ENCODE peak calls at places on chromosomes 3 and 15, in nine cellular contexts. C, M, X, U, H, Z, L, I and V are unnamed samples.
A peak's percentile ranks its signal among the peaks of the same experiment; 100 is the strongest.

GRCh38 chr3:170350515-170351413 is 6.8 kb upstream of the SKIL start:
- DNase-seq in Z (no peak), H (no peak), M (no peak), L (no peak), U (no peak), I (no peak), X (no peak), C (no peak), V (no peak)

GRCh38 chr15:29736745-29737023 is 85.6 kb downstream of the TJP1 start:
- DNase-seq in C (no peak), I (no peak), L (peak; percentile 85), M (no peak), Z (no peak), X (peak; percentile 49), H (no peak), U (peak; percentile 52), V (no peak)

GRCh38 chr3:127720985-127721384 is 48.2 kb downstream of the ABTB1 start:
- DNase-seq in L (no peak), U (no peak), H (peak; percentile 44), Z (no peak), I (no peak), C (no peak), M (no peak), X (no peak), V (no peak)

GRCh38 chr15:71106802-71107500 is 8.3 kb upstream of the THSD4 start:
- DNase-seq in M (no peak), L (no peak), Z (no peak), I (no peak), U (no peak), H (no peak), C (no peak), X (no peak), V (no peak)

GRCh38 chr3:165830746-165831145 is 6.5 kb downstream of the BCHE start:
- DNase-seq in M (no peak), X (no peak), C (no peak), Z (no peak), H (no peak), I (no peak), U (no peak), L (no peak), V (no peak)

GRCh38 chr3:171286580-171287249 is 173.5 kb downstream of the TNIK start:
- DNase-seq in M (no peak), I (no peak), Z (peak; percentile 54), U (no peak), L (peak; percentile 9), H (no peak), C (no peak), X (peak; percentile 23), V (no peak)

GRCh38 chr3:53689681-53690080 is 156.5 kb downstream of the CHDH start:
- DNase-seq in M (no peak), H (no peak), L (no peak), Z (no peak), C (no peak), I (no peak), U (no peak), X (no peak), V (no peak)

GRCh38 chr15:51484781-51485180 is 137.8 kb downstream of the DMXL2 start:
- DNase-seq in U (no peak), M (no peak), I (no peak), X (no peak), H (no peak), C (no peak), Z (no peak), L (no peak), V (no peak)

GRCh38 chr3:113269661-113270060 is 58.3 kb downstream of the BOC start:
- DNase-seq in U (no peak), H (no peak), C (no peak), L (no peak), M (no peak), X (no peak), Z (no peak), I (no peak), V (no peak)

GRCh38 chr3:124859025-124859424 is 28.1 kb downstream of the ITGB5 start:
- DNase-seq in Z (no peak), X (peak; percentile 26), L (no peak), C (no peak), M (peak; percentile 60), I (no peak), H (peak; percentile 63), U (peak; percentile 95), V (no peak)

GRCh38 chr3:46710671-46711295 is 6.9 kb downstream of the PRSS50 start:
- DNase-seq in M (no peak), Z (no peak), U (no peak), I (peak; percentile 49), C (no peak), L (no peak), H (peak; percentile 24), X (no peak), V (no peak)

GRCh38 chr3:46712191-46713047 is 5.2 kb downstream of the PRSS50 start:
- DNase-seq in X (no peak), C (no peak), L (no peak), Z (no peak), H (peak; percentile 33), M (no peak), U (no peak), I (peak; percentile 42), V (peak; percentile 24)

GRCh38 chr3:46710229-46710628 is 7.4 kb downstream of the PRSS50 start:
- DNase-seq in H (peak; percentile 32), Z (no peak), I (no peak), C (no peak), U (no peak), M (no peak), L (no peak), X (no peak), V (peak; percentile 33)

GRCh38 chr3:46711770-46712169 is 5.9 kb downstream of the PRSS50 start:
- DNase-seq in X (no peak), L (no peak), C (no peak), H (peak; percentile 26), Z (no peak), I (no peak), U (no peak), M (no peak), V (no peak)

DNA sequence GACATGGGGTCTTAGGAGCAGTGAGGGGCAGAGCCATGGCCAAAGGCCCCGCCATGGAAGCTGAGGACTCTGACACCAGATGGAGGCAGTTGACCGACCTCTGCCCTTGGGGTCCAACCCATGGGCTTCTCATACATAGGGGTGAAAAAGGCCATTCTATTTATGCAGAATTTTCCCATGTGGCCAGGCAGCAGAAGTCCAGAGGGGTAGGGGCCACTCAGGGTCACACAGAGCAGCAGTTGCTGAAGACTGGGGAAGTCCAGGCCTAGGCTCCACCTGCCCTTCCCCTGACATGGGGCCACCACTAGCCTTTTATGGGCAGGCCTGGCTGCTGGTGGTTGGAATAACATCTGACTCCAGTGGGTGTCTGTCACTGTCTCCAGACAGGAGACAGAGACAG is 6.4 kb downstream of the PRSS50 start:
- DNase-seq in C (no peak), L (no peak), X (peak; percentile 38), H (peak; percentile 50), Z (no peak), I (no peak), U (no peak), M (no peak), V (no peak)
- H3K36me3 ChIP-seq in C (no peaks in the 10 kb centered on the region), L (no peaks in the 10 kb centered on the region), X (no peaks in the 10 kb centered on the region), H (no peaks in the 10 kb centered on the region), Z (no peaks in the 10 kb centered on the region), I (no peaks in the 10 kb centered on the region), U (no peaks in the 10 kb centered on the region), M (no peaks in the 10 kb centered on the region), V (no peaks in the 10 kb centered on the region)

GRCh38 chr15:52702390-52702789 is 23.2 kb upstream of the ATOSA start:
- DNase-seq in I (no peak), U (no peak), L (no peak), Z (no peak), C (no peak), H (no peak), X (no peak), M (no peak), V (no peak)
- H3K36me3 ChIP-seq in I (no peaks in the 10 kb centered on the region), U (no peaks in the 10 kb centered on the region), L (no peaks in the 10 kb centered on the region), Z (no peaks in the 10 kb centered on the region), C (no peaks in the 10 kb centered on the region), H (no peaks in the 10 kb centered on the region), X (no peaks in the 10 kb centered on the region), M (no peaks in the 10 kb centered on the region), V (no peaks in the 10 kb centered on the region)

GRCh38 chr3:43353393-43353792 is 67.1 kb downstream of the SNRK start:
- DNase-seq in M (no peak), I (no peak), U (no peak), X (no peak), Z (no peak), H (no peak), L (no peak), C (no peak), V (no peak)
- H3K36me3 ChIP-seq in M (no peaks in the 10 kb centered on the region), I (peaks cover 34% of the 10 kb centered on the region), U (peaks cover 14% of the 10 kb centered on the region), X (no peaks in the 10 kb centered on the region), Z (peaks cover 2% of the 10 kb centered on the region), H (peaks cover 2% of the 10 kb centered on the region), L (no peaks in the 10 kb centered on the region), C (peaks cover 10% of the 10 kb centered on the region), V (peaks cover 17% of the 10 kb centered on the region)

GRCh38 chr3:144930431-144930830 is 958.8 kb downstream of the DIPK2A start:
- DNase-seq in I (no peak), H (no peak), X (no peak), L (no peak), C (no peak), U (no peak), M (no peak), Z (no peak), V (no peak)
- H3K36me3 ChIP-seq in I (no peaks in the 10 kb centered on the region), H (no peaks in the 10 kb centered on the region), X (no peaks in the 10 kb centered on the region), L (no peaks in the 10 kb centered on the region), C (no peaks in the 10 kb centered on the region), U (no peaks in the 10 kb centered on the region), M (no peaks in the 10 kb centered on the region), Z (no peaks in the 10 kb centered on the region), V (no peaks in the 10 kb centered on the region)